ENCODE peak calls at places on chromosome 5, in eight cellular contexts. Y is brain microvascular endothelial cell, R is transverse colon, E is PC-3, C is cardiac muscle cell, D is A549, O is aorta, J is testis. G is an unnamed sample.

GRCh38 chr5:135217669-135218485 is 181.2 kb downstream of the MACROH2A1 start:
- DNase-seq in Y (no peak), R (no peak), E (no peak), C (no peak), D (peak), O (peak), J (no peak), G (no peak)

GRCh38 chr5:144139586-144139985 is 30.9 kb downstream of the YIPF5 start:
- DNase-seq in Y (peak), R (no peak), E (no peak), C (no peak), D (no peak), O (no peak), J (no peak), G (no peak)

GRCh38 chr5:92403308-92403707 is 1020.2 kb upstream of the ARRDC3 start:
- DNase-seq in Y (no peak), R (no peak), E (no peak), C (no peak), D (no peak), O (no peak), J (no peak), G (no peak)

GRCh38 chr5:107744418-107745330 is 73.9 kb upstream of the EFNA5 start:
- DNase-seq in Y (no peak), R (no peak), E (no peak), C (no peak), D (no peak), O (no peak), J (no peak), G (no peak)

GRCh38 chr5:35159370-35159742 is 70.9 kb downstream of the PRLR start:
- DNase-seq in Y (peak), R (no peak), E (no peak), C (no peak), D (no peak), O (no peak), J (peak), G (no peak)

GRCh38 chr5:168600409-168600808 is 21.2 kb upstream of the PANK3 start:
- DNase-seq in Y (no peak), R (peak), E (no peak), C (peak), D (no peak), O (no peak), J (no peak), G (no peak)

GRCh38 chr5:31537856-31538255 is 5.8 kb downstream of the C5orf22 start:
- DNase-seq in Y (peak), R (no peak), E (no peak), C (no peak), D (no peak), O (no peak), J (no peak), G (no peak)

GRCh38 chr5:665956-666711 is 27.0 kb downstream of the TPPP start:
- DNase-seq in Y (no peak), R (no peak), E (no peak), C (no peak), D (no peak), O (peak), J (no peak), G (no peak)

GRCh38 chr5:176995896-176996767 is 10.4 kb downstream of the UIMC1 start:
- DNase-seq in Y (peak), R (no peak), E (peak), C (no peak), D (no peak), O (no peak), J (no peak), G (peak)

GRCh38 chr5:147055850-147056523 is 177.4 kb upstream of the PPP2R2B start:
- DNase-seq in Y (no peak), R (no peak), E (no peak), C (peak), D (no peak), O (no peak), J (no peak), G (no peak)
- H3K27ac ChIP-seq in Y (no peak), R (no peak), E (no peak), C (no peak), D (no peak), O (no peak), J (no peak), G (no peak)

GRCh38 chr5:156581725-156582124 is 254.8 kb downstream of the SGCD start:
- DNase-seq in Y (no peak), R (no peak), E (no peak), C (no peak), D (no peak), O (no peak), J (no peak), G (no peak)
- H3K27ac ChIP-seq in Y (no peak), R (peak), E (no peak), C (no peak), D (no peak), O (peak), J (no peak), G (no peak)

GRCh38 chr5:141701341-141702119 is 19.5 kb upstream of the ARAP3 start:
- DNase-seq in Y (no peak), R (no peak), E (no peak), C (no peak), D (no peak), O (no peak), J (no peak), G (no peak)

GRCh38 chr5:141704782-141705297 is 22.8 kb upstream of the ARAP3 start:
- DNase-seq in Y (no peak), R (peak), E (no peak), C (no peak), D (no peak), O (no peak), J (no peak), G (no peak)

GRCh38 chr5:141707535-141707934 is 25.5 kb upstream of the ARAP3 start:
- DNase-seq in Y (no peak), R (no peak), E (no peak), C (no peak), D (no peak), O (no peak), J (no peak), G (no peak)

GRCh38 chr5:141705503-141705902 is 23.5 kb upstream of the ARAP3 start:
- DNase-seq in Y (no peak), R (no peak), E (no peak), C (no peak), D (no peak), O (no peak), J (no peak), G (no peak)

DNA sequence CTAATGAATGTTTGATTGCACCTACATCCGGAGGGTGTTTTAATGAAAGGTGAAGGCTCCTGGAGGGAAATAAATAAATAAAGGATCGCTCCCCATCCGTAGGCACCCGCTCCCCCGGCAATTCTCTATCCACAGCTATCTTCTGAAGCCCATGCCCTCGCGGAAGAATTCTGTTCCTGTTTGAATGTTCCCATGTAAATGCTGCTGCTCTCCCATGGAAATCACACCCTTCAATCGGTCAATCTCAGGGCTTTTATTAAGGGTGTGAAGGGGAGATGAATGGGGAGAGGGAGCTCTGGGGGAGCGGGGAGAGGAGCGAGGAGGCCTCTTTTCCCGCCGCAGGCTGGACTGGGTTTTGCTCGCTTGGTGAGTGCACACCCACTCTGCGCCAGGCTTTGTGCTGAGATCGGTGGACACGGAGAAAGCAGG is 21.1 kb upstream of the ARAP3 start:
- DNase-seq in Y (no peak), R (no peak), E (no peak), C (no peak), D (no peak), O (no peak), J (no peak), G (no peak)
- H3K27ac ChIP-seq in Y (no peak), R (no peak), E (no peak), C (no peak), D (no peak), O (no peak), J (no peak), G (no peak)

DNA sequence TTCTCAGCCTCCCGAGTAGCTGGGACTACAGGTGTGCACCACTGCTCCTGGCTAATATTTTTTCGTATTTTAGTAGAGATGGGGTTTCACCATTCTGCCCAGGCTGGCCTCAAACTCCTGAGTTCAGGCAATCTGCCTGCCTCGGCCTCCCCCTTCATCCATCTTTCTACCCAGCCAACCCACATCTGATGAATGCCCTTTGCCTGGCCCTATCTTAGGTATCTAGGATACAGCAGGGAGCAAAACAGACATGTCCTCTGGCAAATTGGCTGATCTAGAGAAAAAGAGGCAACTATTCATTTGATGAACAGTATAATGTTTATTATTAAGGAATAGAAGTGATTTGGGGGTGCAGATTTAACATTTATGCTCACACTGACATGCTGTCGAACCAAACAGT is 123.0 kb downstream of the TRIO start:
- DNase-seq in Y (no peak), R (no peak), E (peak), C (no peak), D (no peak), O (no peak), J (no peak), G (no peak)
- H3K27ac ChIP-seq in Y (peak), R (no peak), E (peak), C (peak), D (peak), O (no peak), J (no peak), G (peak)

DNA sequence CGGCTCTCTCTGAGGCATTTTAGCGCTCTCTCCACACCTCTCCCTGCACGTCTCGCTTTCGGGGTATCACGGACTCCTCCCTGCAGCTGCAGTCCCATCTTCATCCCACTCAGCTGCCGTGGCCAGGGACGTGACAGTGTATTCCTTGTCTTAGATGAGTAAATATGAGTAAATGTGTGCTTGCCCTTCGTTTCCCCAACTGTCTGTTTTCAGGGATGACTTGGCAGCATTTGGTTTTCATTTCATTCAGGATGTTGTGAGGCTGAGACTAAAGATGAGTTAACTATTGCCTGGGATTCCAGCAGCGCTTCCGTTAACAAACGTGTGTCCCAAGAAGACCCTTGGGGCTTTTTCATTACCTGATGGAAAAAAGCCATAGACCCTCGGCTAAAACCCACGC is 29.5 kb downstream of the GDNF start:
- DNase-seq in Y (peak), R (no peak), E (peak), C (no peak), D (no peak), O (no peak), J (no peak), G (no peak)
- H3K27ac ChIP-seq in Y (no peak), R (no peak), E (peak), C (no peak), D (no peak), O (no peak), J (no peak), G (peak)